ENCODE peak calls at places on chromosomes 2 and 18, in four cellular contexts. M, W, K and B are unnamed samples. For H3K4me1, the result is how much of the 10 kb centered on the place peaks cover.

GRCh38 chr18:62460851-62461300 is 61.9 kb upstream of the ZCCHC2 start:
- DNase-seq in M (no peak), W (peak), K (no peak), B (no peak)

GRCh38 chr18:70046796-70047195 is 99.1 kb upstream of the CD226 start:
- DNase-seq in M (no peak), W (no peak), K (no peak), B (no peak)

GRCh38 chr2:224165901-224166319 is 126.8 kb upstream of the SERPINE2 start:
- DNase-seq in M (no peak), W (no peak), K (no peak), B (no peak)

GRCh38 chr2:99662761-99663341 is 173.0 kb upstream of the REV1 start:
- DNase-seq in M (no peak), W (no peak), K (no peak), B (peak)

GRCh38 chr2:129400825-129401224 is 578.6 kb upstream of the RAB6C start:
- DNase-seq in M (no peak), W (no peak), K (no peak), B (no peak)

GRCh38 chr18:23798249-23798648 is 109.0 kb downstream of the LAMA3 start:
- DNase-seq in M (no peak), W (no peak), K (no peak), B (no peak)

GRCh38 chr2:170162261-170162612 is 15.7 kb upstream of the MYO3B start:
- DNase-seq in M (peak), W (no peak), K (no peak), B (no peak)

GRCh38 chr2:128273469-128274081 is 45.1 kb downstream of the HS6ST1 start:
- DNase-seq in M (no peak), W (no peak), K (no peak), B (no peak)

GRCh38 chr2:234494361-234495075 is 2.4 kb downstream of the ARL4C start:
- DNase-seq in M (peak), W (peak), K (no peak), B (no peak)

GRCh38 chr2:157322432-157322831 is 3.2 kb downstream of the ERMN start:
- DNase-seq in M (no peak), W (no peak), K (no peak), B (no peak)

GRCh38 chr2:16774091-16774490 is 108.5 kb upstream of the CYRIA start:
- DNase-seq in M (peak), W (no peak), K (no peak), B (no peak)

GRCh38 chr2:128775401-128776285 is 457.0 kb upstream of the HS6ST1 start:
- DNase-seq in M (no peak), W (no peak), K (no peak), B (no peak)

GRCh38 chr2:197145471-197146056 is 165.0 kb downstream of the ANKRD44 start:
- DNase-seq in M (no peak), W (no peak), K (no peak), B (no peak)

GRCh38 chr2:96856776-96857673 is 791 bp downstream of the ANKRD39 start:
- DNase-seq in M (peak), W (peak), K (no peak), B (peak)

GRCh38 chr18:76374330-76375281 is 120.4 kb downstream of the ZNF516 start:
- DNase-seq in M (no peak), W (no peak), K (no peak), B (no peak)

GRCh38 chr2:172972005-172972619 is 103.5 kb upstream of the MAP3K20 start:
- DNase-seq in M (peak), W (peak), K (no peak), B (peak)

GRCh38 chr2:20223345-20224190 is 1.4 kb downstream of the SDC1 start:
- DNase-seq in M (peak), W (peak), K (no peak), B (peak)

GRCh38 chr18:65567372-65567771 is 183.4 kb upstream of the CDH7 start:
- DNase-seq in M (no peak), W (peak), K (no peak), B (no peak)

GRCh38 chr18:62531078-62531477 is 8.3 kb downstream of the ZCCHC2 start:
- DNase-seq in M (no peak), W (no peak), K (no peak), B (no peak)

GRCh38 chr2:229945975-229946374 is 23.7 kb downstream of the FBXO36 start:
- DNase-seq in M (no peak), W (no peak), K (no peak), B (no peak)

GRCh38 chr2:232897971-232898408 is 27.9 kb downstream of the SNORC start:
- DNase-seq in M (no peak), W (no peak), K (no peak), B (no peak)

GRCh38 chr2:210955591-210955990 is 399.2 kb downstream of the CPS1 start:
- DNase-seq in M (no peak), W (peak), K (no peak), B (no peak)

DNA sequence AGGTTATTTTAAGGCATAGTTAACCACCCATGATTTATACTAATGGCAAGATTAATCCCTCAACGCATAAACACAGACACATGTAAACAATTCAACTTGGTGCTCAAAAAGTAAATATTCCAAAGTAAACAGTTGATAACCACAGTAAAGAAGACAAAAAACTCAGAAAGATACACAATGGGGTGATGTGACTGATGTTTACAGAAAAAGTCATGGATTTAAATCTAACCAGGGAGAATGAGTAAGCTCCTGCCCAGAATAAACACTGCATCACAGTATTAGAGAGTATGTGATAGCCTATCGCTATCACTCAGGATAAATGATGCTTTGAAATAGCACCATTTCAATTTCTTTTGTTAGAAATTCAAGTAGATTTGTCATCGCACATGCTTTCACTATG is 49.3 kb downstream of the HIBCH start:
- DNase-seq in M (peak), W (peak), K (no peak), B (no peak)
- H3K27ac ChIP-seq in M (no peak), W (no peak), K (no peak), B (no peak)

DNA sequence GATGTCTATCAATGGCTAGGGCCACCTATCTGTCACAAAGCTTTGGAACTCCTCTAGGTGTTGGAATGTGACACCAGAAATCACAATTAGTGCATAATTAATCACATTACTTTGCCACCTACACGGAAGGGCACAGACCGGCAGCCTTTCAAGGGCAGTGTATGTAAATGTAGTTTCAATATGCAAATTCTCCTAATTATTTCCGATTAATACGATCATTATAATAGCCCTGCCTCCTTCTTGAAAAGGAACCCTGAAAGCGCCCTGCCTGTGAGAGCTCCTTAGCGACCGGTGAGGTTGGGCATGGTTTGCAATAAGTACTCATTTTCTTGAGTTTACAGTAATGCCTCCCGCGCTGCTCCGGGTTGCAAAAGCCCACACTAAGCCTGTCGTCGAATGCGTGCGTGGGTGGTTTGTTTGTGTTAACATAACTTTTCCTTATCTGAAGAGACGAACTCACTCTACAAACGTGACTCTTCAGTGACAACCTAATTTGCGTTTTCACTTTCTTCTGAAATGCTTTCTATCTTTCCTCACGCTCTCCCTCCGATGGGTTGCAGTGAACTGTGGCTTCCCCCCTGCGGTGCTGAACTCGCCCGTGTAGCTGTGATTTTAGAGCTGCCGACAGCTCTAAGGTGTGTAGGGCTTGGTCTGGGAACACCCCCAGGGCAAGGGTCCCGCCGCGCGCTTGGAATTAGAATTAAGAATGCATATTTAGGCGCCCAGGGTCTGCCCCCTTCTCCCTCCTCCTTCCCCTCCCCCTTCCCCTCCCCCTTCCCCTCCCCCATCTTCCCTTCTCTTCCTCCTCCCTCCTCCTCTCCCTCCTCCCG is 710 bp upstream of the ID2 start:
- DNase-seq in M (peak), W (peak), K (no peak), B (peak)
- H3K4me1 ChIP-seq in M (half or more), W (under half), K (under half), B (under half)

DNA sequence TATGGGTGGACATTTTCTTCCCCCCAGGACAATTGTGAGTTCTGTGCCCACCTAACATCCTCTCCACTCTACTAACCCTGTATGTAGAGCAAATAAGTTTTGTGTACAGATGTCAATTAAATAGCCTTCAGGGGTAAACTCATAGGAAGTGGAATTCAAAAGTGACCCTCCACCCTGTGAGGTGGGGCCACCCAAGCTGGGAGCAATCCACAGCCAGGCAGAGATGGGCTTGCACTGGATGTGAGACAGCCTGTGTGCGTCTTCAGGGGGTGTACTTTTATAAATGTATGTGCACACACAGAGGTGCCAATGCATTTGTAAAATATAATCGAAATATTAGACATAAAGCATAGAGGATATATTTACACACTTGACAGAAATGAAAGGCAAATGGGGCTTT is 33.1 kb upstream of the ATP6V1B1 start:
- DNase-seq in M (no peak), W (no peak), K (no peak), B (no peak)
- H3K4me3 ChIP-seq in M (no peak), W (no peak), K (no peak), B (no peak)

GRCh38 chr2:8236391-8236790 is 445.5 kb upstream of the ID2 start:
- DNase-seq in M (no peak), W (no peak), K (no peak), B (no peak)
- H3K27ac ChIP-seq in M (no peak), W (no peak), K (no peak), B (no peak)

DNA sequence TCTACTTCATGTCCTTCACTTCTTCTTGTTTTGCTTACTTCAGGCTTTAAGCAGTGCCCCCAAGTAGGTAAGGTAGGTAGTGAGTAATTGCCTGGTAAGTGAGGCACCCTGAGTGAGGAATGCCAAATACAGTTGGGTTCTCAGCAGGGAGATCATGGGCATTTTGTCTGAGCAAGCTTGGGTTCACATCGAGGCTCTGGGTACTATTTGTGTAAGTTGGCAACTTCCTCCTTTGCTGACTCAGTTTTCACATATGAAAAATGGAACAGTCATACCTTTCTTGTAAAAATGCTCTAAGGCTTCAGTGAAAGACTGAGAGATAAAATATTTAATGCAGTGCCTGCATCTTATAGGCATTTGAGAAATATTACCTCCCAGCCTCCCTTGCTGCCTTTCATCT is 96.5 kb downstream of the RNF144A start:
- DNase-seq in M (no peak), W (no peak), K (no peak), B (no peak)
- H3K4me1 ChIP-seq in M (under half), W (under half), K (under half), B (under half)

GRCh38 chr2:9013403-9013802 is 9.9 kb upstream of the MBOAT2 start:
- DNase-seq in M (no peak), W (no peak), K (no peak), B (no peak)
- H3K4me3 ChIP-seq in M (no peak), W (no peak), K (no peak), B (no peak)

GRCh38 chr2:161163438-161163837 is 3.2 kb downstream of the TANK start:
- DNase-seq in M (no peak), W (no peak), K (no peak), B (no peak)

GRCh38 chr2:161169335-161169734 is 9.1 kb downstream of the TANK start:
- DNase-seq in M (no peak), W (no peak), K (no peak), B (no peak)

GRCh38 chr2:161165266-161165665 is 5.0 kb downstream of the TANK start:
- DNase-seq in M (peak), W (no peak), K (no peak), B (no peak)

GRCh38 chr2:161165811-161166210 is 5.6 kb downstream of the TANK start:
- DNase-seq in M (no peak), W (no peak), K (no peak), B (no peak)

DNA sequence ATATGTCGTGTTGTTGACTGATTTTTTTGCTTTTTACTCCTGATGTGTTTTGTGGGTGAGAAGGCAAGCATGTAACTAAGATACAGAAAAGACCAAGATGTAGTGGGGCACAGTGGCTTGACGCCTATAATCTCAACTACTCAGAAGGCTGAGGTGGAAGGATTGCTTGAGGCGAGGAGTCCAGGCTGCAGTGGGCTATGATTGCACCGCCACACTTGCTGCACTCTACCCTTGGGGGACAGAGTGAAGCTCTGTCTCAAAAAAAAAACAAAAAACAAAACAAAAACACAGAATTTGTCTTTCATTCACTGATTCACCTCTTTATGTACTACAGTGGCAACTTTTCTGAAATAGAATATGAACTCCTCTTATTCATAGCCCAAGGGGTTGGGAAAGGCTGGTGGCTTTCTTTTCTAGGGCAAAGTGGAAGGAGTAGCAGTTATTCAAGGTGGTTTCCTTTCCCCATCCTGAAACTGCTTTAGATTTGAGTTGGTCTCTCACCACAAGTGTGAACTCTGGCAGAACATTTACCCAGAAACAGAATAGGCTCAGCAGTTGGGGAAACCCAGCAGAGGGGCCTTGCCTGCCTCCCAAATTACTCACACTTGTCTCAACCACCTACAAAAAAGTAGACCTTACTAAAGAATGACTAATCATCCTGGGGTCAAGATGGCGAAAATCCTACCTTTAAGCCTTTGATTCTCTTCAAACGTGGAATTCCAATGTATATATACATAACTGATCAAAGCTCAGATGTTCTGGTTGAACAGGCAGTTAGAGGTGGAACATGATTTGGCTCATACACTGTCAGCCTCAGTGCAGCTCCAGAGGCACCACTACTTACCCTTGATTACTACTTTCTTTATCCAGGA is 6.5 kb downstream of the TANK start:
- DNase-seq in M (no peak), W (no peak), K (peak), B (no peak)
- H3K27ac ChIP-seq in M (no peak), W (no peak), K (peak), B (no peak)

GRCh38 chr18:8471373-8471772 is 137.9 kb upstream of the RAB12 start:
- DNase-seq in M (no peak), W (no peak), K (no peak), B (peak)

GRCh38 chr18:8478166-8478967 is 130.9 kb upstream of the RAB12 start:
- DNase-seq in M (peak), W (peak), K (no peak), B (peak)

GRCh38 chr18:8477615-8478014 is 131.6 kb upstream of the RAB12 start:
- DNase-seq in M (no peak), W (no peak), K (no peak), B (no peak)

GRCh38 chr18:8478968-8479370 is 130.3 kb upstream of the RAB12 start:
- DNase-seq in M (no peak), W (no peak), K (no peak), B (no peak)

DNA sequence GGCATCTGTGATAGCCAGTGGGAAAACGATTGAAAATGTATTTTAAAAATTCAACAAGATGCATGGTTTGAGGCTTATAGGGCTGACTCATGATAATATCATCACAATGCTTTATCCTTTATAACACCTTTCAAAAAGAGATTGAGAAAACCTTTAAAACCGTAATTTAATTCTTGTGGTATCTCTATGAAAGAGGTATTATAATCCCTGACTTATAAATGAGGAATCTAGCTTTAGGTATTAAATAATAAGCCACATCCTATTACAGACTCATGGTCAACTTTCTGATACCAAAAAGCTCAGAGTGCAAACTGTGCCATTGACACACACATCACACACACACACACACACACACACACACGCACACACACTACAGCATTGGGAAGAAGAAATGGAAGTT is 134.6 kb upstream of the RAB12 start:
- DNase-seq in M (no peak), W (no peak), K (no peak), B (no peak)
- H3K4me1 ChIP-seq in M (under half), W (under half), K (under half), B (under half)